ENCODE peak calls at places on chromosomes 2 and 18, in four cellular contexts. V, A, D and Z are unnamed samples.

GRCh38 chr2:134900151-134900550 is 18.5 kb upstream of the CCNT2 start:
- DNase-seq in V (no peak), A (no peak), D (no peak), Z (no peak)

GRCh38 chr18:61922435-61922834 is 29.6 kb upstream of the RNF152 start:
- DNase-seq in V (no peak), A (no peak), D (no peak), Z (no peak)

GRCh38 chr2:26203091-26203490 is 30.2 kb downstream of the GAREM2 start:
- DNase-seq in V (no peak), A (no peak), D (no peak), Z (no peak)

GRCh38 chr2:12440731-12441130 is 276.0 kb upstream of the TRIB2 start:
- DNase-seq in V (no peak), A (no peak), D (no peak), Z (no peak)

GRCh38 chr2:108825736-108826135 is 39.2 kb downstream of the CCDC138 start:
- DNase-seq in V (no peak), A (no peak), D (no peak), Z (no peak)

GRCh38 chr18:47953471-47953931 is 23.0 kb upstream of the SMAD2 start:
- DNase-seq in V (peak; percentile 31), A (peak; percentile 97), D (no peak), Z (no peak)

GRCh38 chr2:95317123-95317500 is 20.0 kb downstream of the KCNIP3 start:
- DNase-seq in V (no peak), A (no peak), D (no peak), Z (no peak)

GRCh38 chr2:240400319-240401161 is 34.9 kb upstream of the GPC1 start:
- DNase-seq in V (no peak), A (peak; percentile 5), D (no peak), Z (no peak)

GRCh38 chr2:127080941-127081769 is 25.8 kb downstream of the BIN1 start:
- DNase-seq in V (no peak), A (peak; percentile 84), D (peak; percentile 62), Z (no peak)

GRCh38 chr18:69158949-69159348 is 241.7 kb upstream of the DOK6 start:
- DNase-seq in V (no peak), A (no peak), D (no peak), Z (no peak)

GRCh38 chr2:48496867-48497266 is 33.1 kb upstream of the STON1 start:
- DNase-seq in V (no peak), A (no peak), D (no peak), Z (peak; percentile 25)

GRCh38 chr2:230814616-230815015 is 50.1 kb upstream of the ITM2C start:
- DNase-seq in V (peak; percentile 55), A (no peak), D (no peak), Z (no peak)

GRCh38 chr2:218261424-218262273 is 834 bp downstream of the GPBAR1 start:
- DNase-seq in V (peak; percentile 30), A (peak; percentile 48), D (no peak), Z (no peak)

GRCh38 chr2:150259746-150260145 is 227.7 kb downstream of the RND3 start:
- DNase-seq in V (no peak), A (no peak), D (no peak), Z (no peak)

GRCh38 chr2:218381916-218382366 is at the start of gene SLC11A1:
- DNase-seq in V (no peak), A (no peak), D (no peak), Z (no peak)

GRCh38 chr2:161418715-161419337 is 2.7 kb downstream of the TBR1 start:
- DNase-seq in V (no peak), A (no peak), D (no peak), Z (no peak)

GRCh38 chr2:235106874-235107639 is 155.2 kb downstream of the SH3BP4 start:
- DNase-seq in V (peak; percentile 14), A (peak; percentile 79), D (peak; percentile 68), Z (peak; percentile 81)

GRCh38 chr2:60746318-60746717 is 9.8 kb upstream of the PAPOLG start:
- DNase-seq in V (no peak), A (no peak), D (no peak), Z (no peak)

GRCh38 chr2:11344956-11345671 is 678 bp upstream of the ROCK2 start:
- DNase-seq in V (no peak), A (peak; percentile 48), D (peak; percentile 11), Z (peak; percentile 83)

GRCh38 chr2:48135797-48136196 is 229.5 kb upstream of the FBXO11 start:
- DNase-seq in V (no peak), A (no peak), D (no peak), Z (no peak)

GRCh38 chr2:120447122-120447785 is 101.3 kb downstream of the INHBB start:
- DNase-seq in V (no peak), A (no peak), D (no peak), Z (no peak)

GRCh38 chr18:48022021-48022420 is 91.6 kb upstream of the SMAD2 start:
- DNase-seq in V (no peak), A (no peak), D (no peak), Z (no peak)

GRCh38 chr18:27665264-27665799 is 480.2 kb upstream of the CHST9 start:
- DNase-seq in V (no peak), A (no peak), D (no peak), Z (no peak)

GRCh38 chr2:41482659-41483058 is 565.2 kb upstream of the PKDCC start:
- DNase-seq in V (no peak), A (no peak), D (no peak), Z (no peak)

GRCh38 chr2:239022437-239023260 is 174.8 kb downstream of the TWIST2 start:
- DNase-seq in V (no peak), A (no peak), D (no peak), Z (no peak)

GRCh38 chr18:49597152-49597551 is 35.3 kb downstream of the LIPG start:
- DNase-seq in V (no peak), A (peak; percentile 35), D (no peak), Z (no peak)

GRCh38 chr2:145985517-145985916 is 1465.6 kb upstream of the ZEB2 start:
- DNase-seq in V (no peak), A (no peak), D (no peak), Z (no peak)

GRCh38 chr2:166115589-166115988 is 12.2 kb downstream of the SCN1A start:
- DNase-seq in V (no peak), A (no peak), D (no peak), Z (no peak)

GRCh38 chr2:231940795-231941194 is 14.6 kb upstream of the NPPC start:
- DNase-seq in V (no peak), A (peak; percentile 30), D (no peak), Z (no peak)

GRCh38 chr2:80303825-80304521 is 579 bp downstream of the LRRTM1 start:
- DNase-seq in V (no peak), A (peak; percentile 53), D (no peak), Z (peak; percentile 19)

GRCh38 chr2:101265893-101266499 is 13.3 kb downstream of the CNOT11 start:
- DNase-seq in V (no peak), A (no peak), D (peak; percentile 61), Z (no peak)